ENCODE peak calls at places on chromosome 6, in eight cellular contexts. One of them, this sample, is unnamed.

GRCh38 chr6:73476722-73477121 is 15.2 kb downstream of the MTO1 start:
- DNase-seq in colonic mucosa: no peak
- DNase-seq in LHCN-M2: no peak
- DNase-seq in Caki2: no peak
- DNase-seq in right cardiac atrium: no peak
- DNase-seq in pancreas: no peak
- DNase-seq in sigmoid colon: no peak
- DNase-seq in psoas muscle: no peak
- DNase-seq in this sample: no peak

GRCh38 chr6:169590376-169590939 is 111.4 kb downstream of the WDR27 start:
- DNase-seq in psoas muscle: no peak
- DNase-seq in LHCN-M2: no peak
- DNase-seq in sigmoid colon: no peak
- DNase-seq in Caki2: no peak
- DNase-seq in right cardiac atrium: no peak
- DNase-seq in colonic mucosa: no peak
- DNase-seq in pancreas: no peak
- DNase-seq in this sample: no peak

GRCh38 chr6:122798099-122798641 is 9.1 kb downstream of the SMPDL3A start:
- DNase-seq in Caki2: peak
- DNase-seq in LHCN-M2: peak
- DNase-seq in pancreas: peak
- DNase-seq in sigmoid colon: no peak
- DNase-seq in colonic mucosa: peak
- DNase-seq in right cardiac atrium: no peak
- DNase-seq in psoas muscle: peak
- DNase-seq in this sample: peak

GRCh38 chr6:37648465-37649330 is 49.0 kb downstream of the MDGA1 start:
- DNase-seq in right cardiac atrium: peak
- DNase-seq in colonic mucosa: peak
- DNase-seq in Caki2: no peak
- DNase-seq in LHCN-M2: no peak
- DNase-seq in sigmoid colon: no peak
- DNase-seq in pancreas: no peak
- DNase-seq in psoas muscle: no peak
- DNase-seq in this sample: no peak

GRCh38 chr6:4008324-4009047 is 70.5 kb downstream of the FAM217A start:
- DNase-seq in Caki2: peak
- DNase-seq in colonic mucosa: no peak
- DNase-seq in sigmoid colon: no peak
- DNase-seq in pancreas: no peak
- DNase-seq in LHCN-M2: peak
- DNase-seq in right cardiac atrium: no peak
- DNase-seq in psoas muscle: no peak
- DNase-seq in this sample: peak

GRCh38 chr6:89122625-89123024 is 4.8 kb upstream of the SRSF12 start:
- DNase-seq in pancreas: no peak
- DNase-seq in colonic mucosa: no peak
- DNase-seq in right cardiac atrium: no peak
- DNase-seq in Caki2: peak
- DNase-seq in sigmoid colon: no peak
- DNase-seq in psoas muscle: no peak
- DNase-seq in LHCN-M2: peak
- DNase-seq in this sample: peak

GRCh38 chr6:138289739-138290138 is 71.4 kb upstream of the PBOV1 start:
- DNase-seq in colonic mucosa: no peak
- DNase-seq in Caki2: no peak
- DNase-seq in psoas muscle: no peak
- DNase-seq in sigmoid colon: no peak
- DNase-seq in pancreas: peak
- DNase-seq in LHCN-M2: no peak
- DNase-seq in right cardiac atrium: no peak
- DNase-seq in this sample: no peak

GRCh38 chr6:84269947-84270733 is 42.7 kb upstream of the CEP162 start:
- DNase-seq in sigmoid colon: no peak
- DNase-seq in colonic mucosa: no peak
- DNase-seq in psoas muscle: no peak
- DNase-seq in LHCN-M2: no peak
- DNase-seq in pancreas: no peak
- DNase-seq in right cardiac atrium: no peak
- DNase-seq in Caki2: no peak
- DNase-seq in this sample: no peak

GRCh38 chr6:163826668-163827067 is 412.1 kb downstream of the QKI start:
- DNase-seq in right cardiac atrium: no peak
- DNase-seq in colonic mucosa: no peak
- DNase-seq in LHCN-M2: no peak
- DNase-seq in sigmoid colon: no peak
- DNase-seq in psoas muscle: no peak
- DNase-seq in Caki2: no peak
- DNase-seq in pancreas: no peak
- DNase-seq in this sample: no peak

This sample was measured in myocyte.